ENCODE peak calls at places on chromosomes 12 and 14, in nine cellular contexts. One of them, this sample, is unnamed.

GRCh38 chr12:132847363-132848356 is 19.0 kb upstream of the GOLGA3 start:
- DNase-seq in GDM1: no peak
- DNase-seq in naive thymus-derived CD8-positive, alpha-beta T cell: peak
- DNase-seq in M059J: no peak
- DNase-seq in mesendoderm: peak
- DNase-seq in HTR-8/SVneo: no peak
- DNase-seq in endothelial cell of umbilical vein: no peak
- DNase-seq in hepatic stellate cell: no peak
- DNase-seq in MM.1S: no peak
- DNase-seq in this sample: peak

GRCh38 chr14:43165651-43166050 is 1341.4 kb downstream of the FSCB start:
- DNase-seq in GDM1: no peak
- DNase-seq in naive thymus-derived CD8-positive, alpha-beta T cell: no peak
- DNase-seq in M059J: peak
- DNase-seq in mesendoderm: no peak
- DNase-seq in HTR-8/SVneo: no peak
- DNase-seq in endothelial cell of umbilical vein: no peak
- DNase-seq in hepatic stellate cell: no peak
- DNase-seq in MM.1S: no peak
- DNase-seq in this sample: no peak

GRCh38 chr12:2692156-2692555 is 102.6 kb upstream of the FKBP4 start:
- DNase-seq in GDM1: peak
- DNase-seq in naive thymus-derived CD8-positive, alpha-beta T cell: no peak
- DNase-seq in M059J: no peak
- DNase-seq in mesendoderm: no peak
- DNase-seq in HTR-8/SVneo: no peak
- DNase-seq in endothelial cell of umbilical vein: no peak
- DNase-seq in hepatic stellate cell: no peak
- DNase-seq in MM.1S: peak
- DNase-seq in this sample: no peak

GRCh38 chr12:94205738-94206310 is 57.4 kb downstream of the PLXNC1 start:
- DNase-seq in GDM1: no peak
- DNase-seq in naive thymus-derived CD8-positive, alpha-beta T cell: peak
- DNase-seq in M059J: no peak
- DNase-seq in mesendoderm: no peak
- DNase-seq in HTR-8/SVneo: no peak
- DNase-seq in endothelial cell of umbilical vein: no peak
- DNase-seq in hepatic stellate cell: no peak
- DNase-seq in MM.1S: peak
- DNase-seq in this sample: no peak

GRCh38 chr12:132046561-132046960 is 96.8 kb downstream of the EP400 start:
- DNase-seq in GDM1: no peak
- DNase-seq in naive thymus-derived CD8-positive, alpha-beta T cell: no peak
- DNase-seq in M059J: peak
- DNase-seq in mesendoderm: peak
- DNase-seq in HTR-8/SVneo: no peak
- DNase-seq in endothelial cell of umbilical vein: peak
- DNase-seq in hepatic stellate cell: peak
- DNase-seq in MM.1S: no peak
- DNase-seq in this sample: peak

GRCh38 chr14:99584823-99585222 is 19.2 kb downstream of the CCDC85C start:
- DNase-seq in GDM1: no peak
- DNase-seq in naive thymus-derived CD8-positive, alpha-beta T cell: no peak
- DNase-seq in M059J: no peak
- DNase-seq in mesendoderm: no peak
- DNase-seq in HTR-8/SVneo: no peak
- DNase-seq in endothelial cell of umbilical vein: no peak
- DNase-seq in hepatic stellate cell: no peak
- DNase-seq in MM.1S: no peak
- DNase-seq in this sample: no peak

GRCh38 chr14:74945852-74946658 is 9.3 kb downstream of the PGF start:
- DNase-seq in GDM1: peak
- DNase-seq in naive thymus-derived CD8-positive, alpha-beta T cell: peak
- DNase-seq in M059J: peak
- DNase-seq in mesendoderm: peak
- DNase-seq in HTR-8/SVneo: peak
- DNase-seq in endothelial cell of umbilical vein: peak
- DNase-seq in hepatic stellate cell: peak
- DNase-seq in MM.1S: peak
- DNase-seq in this sample: peak

GRCh38 chr12:75812341-75813018 is 219.1 kb downstream of the PHLDA1 start:
- DNase-seq in GDM1: no peak
- DNase-seq in naive thymus-derived CD8-positive, alpha-beta T cell: no peak
- DNase-seq in M059J: peak
- DNase-seq in mesendoderm: no peak
- DNase-seq in HTR-8/SVneo: no peak
- DNase-seq in endothelial cell of umbilical vein: no peak
- DNase-seq in hepatic stellate cell: no peak
- DNase-seq in MM.1S: peak
- DNase-seq in this sample: peak

This sample was measured in ELF-1.